ENCODE peak calls at places on chromosomes 5 and 9, in four cellular contexts. One of them, this sample, is unnamed.

GRCh38 chr5:10760033-10760975 is 730 bp downstream of the DAP start:
- DNase-seq in IMR-90: peak
- DNase-seq in NCI-H1105 treated with DMSO at 0.1 percent for 48 hours: peak
- DNase-seq in AG10803: peak
- DNase-seq in this sample: peak

GRCh38 chr5:131461742-131462141 is 173.3 kb downstream of the RAPGEF6 start:
- DNase-seq in NCI-H1105 treated with DMSO at 0.1 percent for 48 hours: no peak
- DNase-seq in AG10803: no peak
- DNase-seq in IMR-90: no peak
- DNase-seq in this sample: no peak

GRCh38 chr9:37364751-37365360 is 57.6 kb upstream of the GRHPR start:
- DNase-seq in IMR-90: no peak
- DNase-seq in AG10803: no peak
- DNase-seq in NCI-H1105 treated with DMSO at 0.1 percent for 48 hours: no peak
- DNase-seq in this sample: peak

GRCh38 chr5:135724475-135725065 is 109.9 kb upstream of the SLC25A48 start:
- DNase-seq in AG10803: no peak
- DNase-seq in IMR-90: no peak
- DNase-seq in NCI-H1105 treated with DMSO at 0.1 percent for 48 hours: no peak
- DNase-seq in this sample: no peak

GRCh38 chr5:168776023-168776422 is 196.9 kb upstream of the PANK3 start:
- DNase-seq in IMR-90: no peak
- DNase-seq in NCI-H1105 treated with DMSO at 0.1 percent for 48 hours: no peak
- DNase-seq in AG10803: no peak
- DNase-seq in this sample: no peak

GRCh38 chr5:72848474-72849428 is 32.3 kb downstream of the TNPO1 start:
- DNase-seq in IMR-90: peak
- DNase-seq in NCI-H1105 treated with DMSO at 0.1 percent for 48 hours: no peak
- DNase-seq in AG10803: no peak
- DNase-seq in this sample: peak

GRCh38 chr5:78162253-78162862 is 132.1 kb downstream of the AP3B1 start:
- DNase-seq in IMR-90: peak
- DNase-seq in NCI-H1105 treated with DMSO at 0.1 percent for 48 hours: peak
- DNase-seq in AG10803: peak
- DNase-seq in this sample: peak

GRCh38 chr5:163339148-163339547 is 98.2 kb upstream of the CCNG1 start:
- DNase-seq in AG10803: no peak
- DNase-seq in IMR-90: no peak
- DNase-seq in NCI-H1105 treated with DMSO at 0.1 percent for 48 hours: no peak
- DNase-seq in this sample: peak

GRCh38 chr5:14665949-14666741 is 1.6 kb downstream of the OTULIN start:
- DNase-seq in IMR-90: peak
- DNase-seq in AG10803: no peak
- DNase-seq in NCI-H1105 treated with DMSO at 0.1 percent for 48 hours: no peak
- DNase-seq in this sample: peak

GRCh38 chr5:179343021-179343781 is 2.1 kb downstream of the ADAMTS2 start:
- DNase-seq in AG10803: peak
- DNase-seq in NCI-H1105 treated with DMSO at 0.1 percent for 48 hours: no peak
- DNase-seq in IMR-90: no peak
- DNase-seq in this sample: no peak

GRCh38 chr5:61132559-61132958 is 29.7 kb downstream of the SMIM15 start:
- DNase-seq in IMR-90: peak
- DNase-seq in NCI-H1105 treated with DMSO at 0.1 percent for 48 hours: no peak
- DNase-seq in AG10803: peak
- DNase-seq in this sample: peak

GRCh38 chr9:4793412-4794005 is 765 bp downstream of the RCL1 start:
- DNase-seq in NCI-H1105 treated with DMSO at 0.1 percent for 48 hours: peak
- DNase-seq in AG10803: no peak
- DNase-seq in IMR-90: peak
- DNase-seq in this sample: peak

GRCh38 chr9:74205071-74205470 is 292.1 kb upstream of the RORB start:
- DNase-seq in NCI-H1105 treated with DMSO at 0.1 percent for 48 hours: no peak
- DNase-seq in AG10803: no peak
- DNase-seq in IMR-90: no peak
- DNase-seq in this sample: no peak

GRCh38 chr9:131068076-131068816 is 28.1 kb upstream of the AIF1L start:
- DNase-seq in AG10803: no peak
- DNase-seq in IMR-90: no peak
- DNase-seq in NCI-H1105 treated with DMSO at 0.1 percent for 48 hours: no peak
- DNase-seq in this sample: no peak

GRCh38 chr5:175457466-175457865 is 13.5 kb upstream of the DRD1 start:
- DNase-seq in AG10803: no peak
- DNase-seq in NCI-H1105 treated with DMSO at 0.1 percent for 48 hours: no peak
- DNase-seq in IMR-90: no peak
- DNase-seq in this sample: no peak

GRCh38 chr5:34555699-34556513 is 100.2 kb upstream of the RAI14 start:
- DNase-seq in AG10803: no peak
- DNase-seq in IMR-90: no peak
- DNase-seq in NCI-H1105 treated with DMSO at 0.1 percent for 48 hours: peak
- DNase-seq in this sample: no peak

GRCh38 chr5:142845402-142845901 is 75.3 kb downstream of the ARHGAP26 start:
- DNase-seq in AG10803: no peak
- DNase-seq in NCI-H1105 treated with DMSO at 0.1 percent for 48 hours: no peak
- DNase-seq in IMR-90: no peak
- DNase-seq in this sample: no peak

GRCh38 chr5:78449103-78449502 is 88.7 kb downstream of the SCAMP1 start:
- DNase-seq in IMR-90: no peak
- DNase-seq in AG10803: no peak
- DNase-seq in NCI-H1105 treated with DMSO at 0.1 percent for 48 hours: no peak
- DNase-seq in this sample: no peak

GRCh38 chr5:39331993-39332392 is 32.3 kb downstream of the C9 start:
- DNase-seq in IMR-90: no peak
- DNase-seq in AG10803: peak
- DNase-seq in NCI-H1105 treated with DMSO at 0.1 percent for 48 hours: no peak
- DNase-seq in this sample: no peak

GRCh38 chr5:32233696-32234447 is 59.8 kb upstream of the GOLPH3 start:
- DNase-seq in AG10803: peak
- DNase-seq in IMR-90: peak
- DNase-seq in NCI-H1105 treated with DMSO at 0.1 percent for 48 hours: no peak
- DNase-seq in this sample: no peak

GRCh38 chr5:149133795-149134777 is 7.2 kb upstream of the ABLIM3 start:
- DNase-seq in NCI-H1105 treated with DMSO at 0.1 percent for 48 hours: no peak
- DNase-seq in AG10803: peak
- DNase-seq in IMR-90: peak
- DNase-seq in this sample: peak

GRCh38 chr5:88279584-88279983 is 10.9 kb upstream of the TMEM161B start:
- DNase-seq in AG10803: no peak
- DNase-seq in NCI-H1105 treated with DMSO at 0.1 percent for 48 hours: no peak
- DNase-seq in IMR-90: peak
- DNase-seq in this sample: no peak

This sample was measured in erythroblast.